ENCODE peak calls at places on chromosomes 13 and 19, in five cellular contexts. M is stomach, N is fibroblast of lung, R is BE2C, Q is thoracic aorta. P is an unnamed sample.

GRCh38 chr13:41827507-41828213 is 133.2 kb downstream of the VWA8 start:
- DNase-seq in M (no peak), N (peak; percentile 95), R (no peak), Q (peak; percentile 7), P (no peak)

GRCh38 chr13:101728021-101728420 is 275.5 kb downstream of the ITGBL1 start:
- DNase-seq in M (no peak), N (no peak), R (no peak), Q (no peak), P (no peak)

GRCh38 chr13:29454931-29455481 is 140.5 kb downstream of the SLC7A1 start:
- DNase-seq in M (no peak), N (peak; percentile 10), R (peak; percentile 34), Q (no peak), P (peak; percentile 59)

GRCh38 chr13:31476266-31476665 is 263.1 kb upstream of the RXFP2 start:
- DNase-seq in M (no peak), N (peak; percentile 79), R (no peak), Q (no peak), P (no peak)

GRCh38 chr13:30915691-30916541 is 9.8 kb downstream of the MEDAG start:
- DNase-seq in M (no peak), N (no peak), R (peak; percentile 63), Q (no peak), P (no peak)

GRCh38 chr13:19150712-19151228 is 30.9 kb downstream of the TUBA3C start:
- DNase-seq in M (no peak), N (no peak), R (no peak), Q (no peak), P (no peak)

GRCh38 chr19:34500656-34501120 is 19.1 kb downstream of the WTIP start:
- DNase-seq in M (no peak), N (no peak), R (no peak), Q (no peak), P (no peak)

GRCh38 chr19:5934779-5935472 is 20.9 kb downstream of the CAPS start:
- DNase-seq in M (no peak), N (peak; percentile 86), R (peak; percentile 90), Q (no peak), P (no peak)

GRCh38 chr13:37656247-37656940 is 57.8 kb upstream of the POSTN start:
- DNase-seq in M (no peak), N (peak; percentile 96), R (no peak), Q (no peak), P (peak; percentile 86)

GRCh38 chr19:23470873-23471555 is 75.7 kb upstream of the ZNF91 start:
- DNase-seq in M (no peak), N (no peak), R (no peak), Q (no peak), P (no peak)

GRCh38 chr19:3504723-3505122 is 1.4 kb upstream of the FZR1 start:
- DNase-seq in M (no peak), N (no peak), R (no peak), Q (no peak), P (no peak)

GRCh38 chr19:4172861-4173473 is 9.4 kb downstream of the SIRT6 start:
- DNase-seq in M (peak; percentile 59), N (peak; percentile 21), R (peak; percentile 52), Q (no peak), P (no peak)

GRCh38 chr19:35513975-35514809 is 743 bp upstream of the DMKN start:
- DNase-seq in M (no peak), N (no peak), R (peak; percentile 24), Q (no peak), P (no peak)

GRCh38 chr19:867301-867793 is 7.9 kb downstream of the CFD start:
- DNase-seq in M (no peak), N (no peak), R (no peak), Q (no peak), P (no peak)

GRCh38 chr19:46670874-46671273 is 9.9 kb upstream of the DACT3 start:
- DNase-seq in M (no peak), N (no peak), R (no peak), Q (no peak), P (no peak)

GRCh38 chr19:33562636-33563035 is 41.0 kb upstream of the PEPD start:
- DNase-seq in M (no peak), N (no peak), R (no peak), Q (no peak), P (no peak)

GRCh38 chr19:55259540-55260210 is 858 bp upstream of the PPP6R1 start:
- DNase-seq in M (no peak), N (no peak), R (no peak), Q (no peak), P (no peak)

GRCh38 chr13:90717451-90717936 is 630.0 kb upstream of the MIR17HG start:
- DNase-seq in M (no peak), N (peak; percentile 68), R (no peak), Q (no peak), P (peak; percentile 25)

GRCh38 chr19:13366529-13367143 is 139.6 kb downstream of the CACNA1A start:
- DNase-seq in M (no peak), N (peak; percentile 31), R (no peak), Q (no peak), P (no peak)

GRCh38 chr19:36604656-36605100 is 435 bp upstream of the ZNF382 start:
- DNase-seq in M (peak; percentile 44), N (peak; percentile 17), R (peak; percentile 77), Q (peak; percentile 11), P (no peak)

GRCh38 chr13:50229935-50230334 is 214.7 kb downstream of the KCNRG start:
- DNase-seq in M (no peak), N (peak; percentile 23), R (no peak), Q (no peak), P (no peak)

GRCh38 chr13:89982406-89983085 is 1364.9 kb upstream of the MIR17HG start:
- DNase-seq in M (no peak), N (peak; percentile 48), R (no peak), Q (no peak), P (no peak)

GRCh38 chr13:114124921-114125320 is 7.5 kb downstream of the RASA3 start:
- DNase-seq in M (no peak), N (peak; percentile 72), R (no peak), Q (no peak), P (no peak)

GRCh38 chr19:1929051-1929742 is 11.8 kb upstream of the CSNK1G2 start:
- DNase-seq in M (peak; percentile 88), N (peak; percentile 65), R (peak; percentile 88), Q (no peak), P (no peak)

GRCh38 chr19:13986348-13986904 is 19.7 kb downstream of the RFX1 start:
- DNase-seq in M (peak; percentile 82), N (peak; percentile 55), R (peak; percentile 92), Q (peak; percentile 67), P (no peak)

GRCh38 chr13:75415720-75416119 is 66.2 kb downstream of the TBC1D4 start:
- DNase-seq in M (no peak), N (peak; percentile 96), R (no peak), Q (no peak), P (no peak)

GRCh38 chr13:23288995-23289394 is 108.2 kb downstream of the SGCG start:
- DNase-seq in M (no peak), N (no peak), R (no peak), Q (no peak), P (no peak)

GRCh38 chr19:5292453-5292842 is 48.2 kb downstream of the PTPRS start:
- DNase-seq in M (peak; percentile 60), N (no peak), R (no peak), Q (no peak), P (no peak)

GRCh38 chr13:67416047-67416925 is 186.2 kb upstream of the PCDH9 start:
- DNase-seq in M (peak; percentile 29), N (peak; percentile 38), R (peak; percentile 81), Q (no peak), P (no peak)

GRCh38 chr19:4233282-4233853 is 4.0 kb downstream of the EBI3 start:
- DNase-seq in M (peak; percentile 54), N (peak; percentile 18), R (peak; percentile 71), Q (no peak), P (no peak)

GRCh38 chr19:8456064-8456463 is 11.3 kb downstream of the HNRNPM start:
- DNase-seq in M (no peak), N (no peak), R (peak; percentile 44), Q (no peak), P (no peak)
- TF ChIP-seq CTCF in M (no peak), N (no peak), R (peak; percentile 42), Q (no peak), P (peak; percentile 13)

DNA sequence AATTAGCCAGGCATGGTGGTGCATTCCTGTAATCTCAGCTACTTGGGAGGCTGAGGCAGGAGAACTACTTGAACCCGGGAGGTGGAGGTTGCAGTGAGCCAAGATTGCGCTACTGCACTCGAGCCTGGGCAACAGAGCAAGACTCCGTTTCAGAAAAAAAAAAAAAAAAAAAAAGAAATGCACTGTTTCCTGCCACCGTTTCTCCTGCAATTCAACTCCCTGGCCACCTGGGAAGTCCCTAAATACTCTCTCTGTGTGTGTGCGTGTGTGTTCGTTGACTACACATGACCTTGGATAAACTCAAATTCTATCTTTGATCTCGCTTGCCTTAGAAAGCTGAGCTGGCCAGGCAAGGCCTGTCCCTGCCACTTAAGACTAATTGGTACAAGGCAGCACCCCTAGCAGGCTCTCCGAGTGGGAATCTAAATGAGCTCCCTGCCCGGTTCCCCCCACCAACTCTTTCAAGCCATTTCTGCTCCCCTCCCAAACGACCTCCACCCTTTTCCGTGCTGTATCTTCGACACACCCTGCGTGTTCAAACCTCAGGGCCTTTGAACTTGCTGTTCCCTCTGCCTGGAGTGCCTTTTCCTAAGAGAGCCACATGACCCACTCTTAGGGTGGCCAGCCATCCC is 5.2 kb upstream of the BCAT2 start:
- DNase-seq in M (peak; percentile 62), N (no peak), R (peak; percentile 66), Q (no peak), P (no peak)
- H3K9me3 ChIP-seq in M (no peaks in the 10 kb centered on the region), N (no peaks in the 10 kb centered on the region), R (no peaks in the 10 kb centered on the region), Q (no peaks in the 10 kb centered on the region), P (no peaks in the 10 kb centered on the region)

DNA sequence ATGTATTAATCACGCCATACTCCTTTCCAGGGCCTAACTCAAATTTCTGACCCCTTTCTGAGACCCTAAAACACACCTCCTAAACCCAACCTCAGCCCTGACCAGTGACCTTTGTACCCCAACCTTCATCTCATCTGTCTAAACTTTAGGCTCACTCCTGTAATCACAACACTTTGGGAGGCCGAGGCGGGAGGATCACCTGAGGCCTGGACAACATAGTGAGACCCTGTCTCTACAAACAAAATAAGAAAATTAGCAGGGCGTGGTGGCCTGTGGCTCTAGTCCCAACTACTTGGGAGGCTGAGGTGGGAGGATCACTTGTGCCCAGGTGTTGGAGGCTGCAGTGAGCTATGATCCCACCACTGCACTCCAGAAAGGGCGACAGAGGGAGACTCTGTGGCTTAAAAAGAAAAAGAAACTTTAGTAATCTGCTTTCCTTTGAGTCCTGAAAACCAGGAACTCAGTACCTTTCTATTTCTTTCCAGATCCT is 4.7 kb downstream of the RTN2 start:
- DNase-seq in M (no peak), N (no peak), R (no peak), Q (no peak), P (no peak)
- H3K4me3 ChIP-seq in M (peak overlapping the region; percentile 53), N (no peak overlapping the region), R (no peak overlapping the region), Q (peak overlapping the region; percentile 75), P (no peak overlapping the region)

DNA sequence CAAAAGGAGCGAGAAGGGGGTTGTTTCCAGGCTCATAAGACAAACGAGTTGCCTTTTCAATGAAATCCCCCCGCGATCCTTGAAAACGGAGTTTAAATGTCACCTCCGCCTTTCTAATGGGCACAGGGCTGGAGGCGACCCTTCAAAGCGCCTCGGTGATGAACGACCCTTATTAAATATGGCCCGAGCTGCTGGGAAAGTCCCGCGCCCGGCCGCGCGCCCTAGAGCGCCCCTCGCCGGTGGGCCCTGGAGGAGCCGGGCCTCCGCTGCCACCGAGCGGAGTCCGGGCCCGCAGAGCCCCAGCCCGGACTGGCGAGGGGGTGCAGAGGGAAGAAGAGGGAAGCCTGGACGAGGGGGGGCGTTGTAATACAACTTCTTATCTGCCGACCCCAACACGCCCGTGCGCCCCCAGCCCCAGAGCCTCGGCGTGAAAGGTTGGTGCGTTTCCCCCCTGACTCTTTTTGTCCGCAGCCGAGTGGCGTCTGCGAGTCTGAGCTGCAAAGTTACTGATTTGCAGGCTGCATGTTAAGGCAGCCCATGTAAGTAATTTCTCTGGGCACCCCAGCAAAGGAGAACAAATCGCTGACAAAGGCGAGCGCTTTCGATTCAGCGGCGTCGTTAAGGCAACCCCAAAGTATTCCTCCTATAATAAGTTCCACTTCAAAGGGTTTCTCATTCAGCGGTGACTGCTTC is 11.9 kb downstream of the ZIC5 start:
- DNase-seq in M (peak; percentile 24), N (no peak), R (no peak), Q (no peak), P (no peak)
- TF ChIP-seq CTCF in M (no peak), N (no peak), R (no peak), Q (no peak), P (no peak)